ENCODE peak calls at places on chromosomes 5 and 9, in nine cellular contexts. Z is kidney; K is mesendoderm; C is right atrium auricular region; S is fibroblast of lung; D is heart right ventricle; W is lung; Q is CD4-positive, alpha-beta memory T cell; V is gastrocnemius medialis. A is an unnamed sample.

GRCh38 chr9:16257604-16258003 is 612.9 kb downstream of the BNC2 start:
- DNase-seq in K (peak; percentile 34), D (no peak), W (no peak), Q (no peak), Z (no peak), S (no peak), C (no peak), V (no peak), A (no peak)

GRCh38 chr5:138263581-138263980 is 10.8 kb downstream of the GFRA3 start:
- DNase-seq in Q (no peak), V (no peak), W (no peak), S (no peak), K (no peak), D (no peak), Z (no peak), C (no peak), A (no peak)

GRCh38 chr9:89418882-89419641 is 78.9 kb downstream of the SEMA4D start:
- DNase-seq in S (no peak), W (no peak), C (no peak), K (no peak), V (no peak), D (no peak), Z (no peak), Q (peak; percentile 75), A (peak; percentile 62)

GRCh38 chr9:85056203-85056572 is 386.7 kb downstream of the NTRK2 start:
- DNase-seq in Z (no peak), V (no peak), S (no peak), C (no peak), W (no peak), Q (no peak), D (no peak), K (no peak), A (no peak)

GRCh38 chr5:27308151-27308550 is 269.8 kb upstream of the CDH9 start:
- DNase-seq in K (no peak), Q (no peak), Z (no peak), C (no peak), W (no peak), S (no peak), D (no peak), V (no peak), A (no peak)

GRCh38 chr5:125775896-125776295 is 647.3 kb upstream of the GRAMD2B start:
- DNase-seq in K (peak; percentile 71), D (no peak), C (no peak), S (no peak), V (no peak), Z (no peak), Q (no peak), W (no peak), A (no peak)

GRCh38 chr5:119583684-119584083 is 45.7 kb upstream of the FAM170A start:
- DNase-seq in Z (no peak), K (no peak), S (no peak), W (no peak), D (no peak), C (no peak), Q (no peak), V (no peak), A (no peak)

GRCh38 chr5:172868924-172869565 is 35.0 kb downstream of the ERGIC1 start:
- DNase-seq in W (peak; percentile 82), D (peak; percentile 80), C (peak; percentile 96), K (no peak), Z (peak; percentile 95), V (peak; percentile 94), S (peak; percentile 96), Q (no peak), A (no peak)

GRCh38 chr5:92885950-92886349 is 695.1 kb downstream of the NR2F1-AS1 start:
- DNase-seq in C (no peak), S (no peak), D (no peak), Q (no peak), W (no peak), K (peak; percentile 76), Z (no peak), V (no peak), A (no peak)

GRCh38 chr5:2332521-2332920 is 419.0 kb downstream of the IRX2 start:
- DNase-seq in V (no peak), Q (no peak), C (peak; percentile 30), D (no peak), Z (no peak), W (no peak), S (no peak), K (no peak), A (no peak)

GRCh38 chr5:5542654-5543053 is 120.2 kb downstream of the ICE1 start:
- DNase-seq in W (no peak), C (no peak), S (no peak), K (peak; percentile 33), Q (no peak), V (no peak), Z (no peak), D (no peak), A (no peak)

GRCh38 chr5:157544623-157544989 is 31.0 kb downstream of the ADAM19 start:
- DNase-seq in V (no peak), Q (peak; percentile 70), W (no peak), D (no peak), S (no peak), C (no peak), Z (no peak), K (no peak), A (no peak)

GRCh38 chr5:157540707-157541451 is 34.7 kb downstream of the ADAM19 start:
- DNase-seq in K (peak; percentile 67), D (peak; percentile 45), C (no peak), V (no peak), W (peak; percentile 46), S (peak; percentile 71), Z (peak; percentile 84), Q (peak; percentile 53), A (no peak)

GRCh38 chr5:157541452-157542118 is 34.0 kb downstream of the ADAM19 start:
- DNase-seq in V (no peak), C (no peak), S (no peak), K (peak; percentile 54), Z (no peak), Q (peak; percentile 53), D (no peak), W (no peak), A (no peak)

GRCh38 chr5:157543825-157544622 is 31.6 kb downstream of the ADAM19 start:
- DNase-seq in K (no peak), Z (no peak), C (no peak), D (no peak), V (no peak), S (peak; percentile 77), W (no peak), Q (no peak), A (no peak)

DNA sequence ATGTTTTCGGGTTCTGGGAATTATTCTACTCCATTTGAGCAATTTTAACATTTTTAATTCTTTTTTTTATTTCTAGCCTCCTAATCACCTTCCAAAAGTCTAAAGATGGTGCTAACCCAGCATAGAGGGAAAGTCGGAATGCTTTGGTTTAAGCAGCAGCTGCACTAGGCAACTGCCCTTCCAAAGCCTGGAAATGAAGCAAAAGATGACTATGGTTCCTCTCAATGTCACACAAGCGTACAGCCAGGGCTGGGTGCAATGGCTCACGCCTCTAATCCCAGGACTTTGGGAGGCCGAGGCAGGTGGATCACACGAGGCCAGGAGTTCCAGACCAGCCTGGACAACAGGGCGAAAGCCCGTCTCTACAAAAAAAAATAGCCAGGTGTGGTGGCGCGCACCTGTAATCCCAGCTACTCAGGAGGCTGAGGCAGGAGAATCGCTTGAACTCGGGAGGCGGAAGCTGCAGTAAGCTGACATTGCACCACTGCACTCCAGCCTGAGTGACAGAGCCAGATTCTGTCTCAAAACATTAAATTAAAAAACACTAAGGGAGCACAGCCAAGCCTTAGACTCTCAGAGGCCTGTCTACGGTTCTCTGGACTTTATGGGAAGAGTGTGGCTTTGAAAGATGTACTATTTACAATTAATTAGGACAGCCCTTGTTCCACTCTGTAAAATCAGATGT is 33.2 kb downstream of the ADAM19 start:
- DNase-seq in W (no peak), V (no peak), K (no peak), S (no peak), Z (no peak), D (no peak), C (no peak), Q (no peak), A (no peak)
- H3K4me1 ChIP-seq in W (peaks cover 12% of the 10 kb centered on the region), V (peaks cover 1% of the 10 kb centered on the region), K (peaks cover 48% of the 10 kb centered on the region), S (peaks cover 42% of the 10 kb centered on the region), Z (peaks cover 16% of the 10 kb centered on the region), D (peaks cover 20% of the 10 kb centered on the region), C (peaks cover 87% of the 10 kb centered on the region), Q (peaks cover 100% of the 10 kb centered on the region), A (no peaks in the 10 kb centered on the region)

GRCh38 chr9:37956904-37957663 is 53.2 kb upstream of the SLC25A51 start:
- DNase-seq in K (no peak), Q (no peak), C (no peak), V (no peak), S (no peak), Z (no peak), D (no peak), W (no peak), A (no peak)

GRCh38 chr9:37958154-37958553 is 54.2 kb upstream of the SLC25A51 start:
- DNase-seq in D (no peak), Q (no peak), S (no peak), V (no peak), Z (no peak), W (no peak), K (no peak), C (no peak), A (no peak)

GRCh38 chr9:37956423-37956820 is 52.5 kb upstream of the SLC25A51 start:
- DNase-seq in W (no peak), S (no peak), Z (no peak), K (no peak), V (no peak), Q (no peak), D (no peak), C (no peak), A (no peak)

GRCh38 chr9:37955781-37956422 is 52.0 kb upstream of the SLC25A51 start:
- DNase-seq in D (no peak), V (no peak), K (no peak), Q (no peak), C (no peak), S (no peak), W (no peak), Z (peak; percentile 48), A (no peak)

GRCh38 chr9:37957664-37957953 is 53.7 kb upstream of the SLC25A51 start:
- DNase-seq in C (no peak), V (no peak), Q (no peak), Z (no peak), W (no peak), S (no peak), K (no peak), D (no peak), A (no peak)
- H3K27ac ChIP-seq in C (no peak overlapping the region), V (no peak overlapping the region), Q (no peak overlapping the region), Z (no peak overlapping the region), W (no peak overlapping the region), S (no peak overlapping the region), K (no peak overlapping the region), D (no peak overlapping the region), A (no peak overlapping the region)

DNA sequence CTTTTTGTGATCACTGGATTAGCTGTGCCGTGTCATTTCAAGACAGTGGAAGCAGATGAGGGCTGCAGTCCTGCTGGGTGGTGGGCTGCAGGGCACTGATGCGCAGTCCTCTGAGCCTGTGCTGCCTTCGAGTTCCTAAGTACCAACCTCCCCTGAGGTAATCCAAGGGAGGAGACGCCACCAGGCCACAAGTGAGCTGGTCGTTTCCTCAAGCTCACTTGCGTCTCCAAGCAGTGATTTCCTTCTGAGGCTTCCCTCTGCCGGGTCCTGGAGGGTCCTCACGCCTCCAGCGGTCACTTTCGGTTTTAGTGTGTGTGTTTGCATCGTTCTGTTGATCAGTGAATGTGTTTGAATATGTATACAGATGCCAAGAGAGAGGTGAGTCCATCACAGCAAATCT is 115.7 kb downstream of the TRIO start:
- DNase-seq in V (no peak), W (no peak), K (peak; percentile 89), C (no peak), Z (no peak), D (no peak), Q (no peak), S (peak; percentile 32), A (no peak)
- H3K4me1 ChIP-seq in V (peaks cover 25% of the 10 kb centered on the region), W (peaks cover 18% of the 10 kb centered on the region), K (peaks cover 32% of the 10 kb centered on the region), C (peaks cover 28% of the 10 kb centered on the region), Z (peaks cover 12% of the 10 kb centered on the region), D (no peaks in the 10 kb centered on the region), Q (no peaks in the 10 kb centered on the region), S (peaks cover 25% of the 10 kb centered on the region), A (no peaks in the 10 kb centered on the region)

GRCh38 chr9:109974918-109975276 is 194.9 kb downstream of the PALM2AKAP2 start:
- DNase-seq in W (no peak), V (no peak), C (no peak), D (no peak), Q (no peak), K (no peak), Z (no peak), S (no peak), A (no peak)
- H3K27ac ChIP-seq in W (no peak overlapping the region), V (no peak overlapping the region), C (no peak overlapping the region), D (no peak overlapping the region), Q (no peak overlapping the region), K (no peak overlapping the region), Z (no peak overlapping the region), S (no peak overlapping the region), A (no peak overlapping the region)

A was measured in CD8-positive, alpha-beta T cell.